ENCODE peak calls at places on chromosome 2, in nine cellular contexts. E, M, O, F, B, A, R, C and W are unnamed samples.

GRCh38 chr2:74290466-74291216 is 52.6 kb downstream of the SLC4A5 start:
- DNase-seq in A (peak), R (no peak), B (no peak), M (no peak), E (no peak), C (peak), F (no peak), O (no peak), W (no peak)

GRCh38 chr2:191845876-191846786 is 757 bp downstream of the CAVIN2 start:
- DNase-seq in F (no peak), O (peak), B (peak), M (peak), E (no peak), R (no peak), C (no peak), A (no peak), W (no peak)

GRCh38 chr2:241202268-241202585 is 13.8 kb downstream of the ANO7 start:
- DNase-seq in F (no peak), A (no peak), B (no peak), C (no peak), M (no peak), O (no peak), E (no peak), R (no peak), W (no peak)

GRCh38 chr2:37231251-37232130 is at the start of the genes CEBPZ and NDUFAF7:
- DNase-seq in M (peak), E (peak), B (peak), A (peak), C (peak), R (peak), O (peak), F (peak), W (peak)

GRCh38 chr2:20282916-20283592 is 58.1 kb upstream of the SDC1 start:
- DNase-seq in C (peak), F (no peak), E (no peak), A (peak), M (no peak), B (peak), O (peak), R (no peak), W (peak)

GRCh38 chr2:85792783-85793441 is 39.1 kb downstream of the ATOH8 start:
- DNase-seq in R (no peak), B (peak), O (peak), M (peak), F (peak), E (no peak), A (no peak), C (no peak), W (no peak)

GRCh38 chr2:200225943-200226342 is 80.5 kb upstream of the SPATS2L start:
- DNase-seq in E (no peak), R (no peak), O (no peak), F (no peak), C (no peak), A (no peak), B (no peak), M (no peak), W (no peak)

GRCh38 chr2:175309799-175310198 is 128.3 kb upstream of the ATP5MC3 start:
- DNase-seq in B (no peak), E (peak), A (no peak), C (peak), F (no peak), R (peak), M (peak), O (no peak), W (no peak)

GRCh38 chr2:25279091-25279651 is 62.6 kb downstream of the DNMT3A start:
- DNase-seq in F (peak), A (peak), E (no peak), M (no peak), C (peak), O (peak), B (peak), R (no peak), W (peak)

GRCh38 chr2:105857076-105857740 is 112.5 kb downstream of the NCK2 start:
- DNase-seq in A (no peak), O (no peak), M (no peak), C (no peak), R (no peak), E (no peak), F (no peak), B (no peak), W (no peak)

GRCh38 chr2:105860567-105860966 is 115.9 kb downstream of the NCK2 start:
- DNase-seq in M (no peak), B (no peak), C (no peak), O (no peak), E (no peak), R (no peak), F (no peak), A (no peak), W (no peak)

GRCh38 chr2:105859694-105859951 is 114.9 kb downstream of the NCK2 start:
- DNase-seq in M (no peak), R (no peak), A (no peak), F (no peak), C (no peak), O (no peak), E (no peak), B (no peak), W (no peak)

GRCh38 chr2:105861198-105861597 is 116.5 kb downstream of the NCK2 start:
- DNase-seq in R (no peak), A (no peak), F (no peak), B (no peak), E (no peak), M (no peak), O (no peak), C (no peak), W (no peak)

GRCh38 chr2:105858868-105859693 is 114.4 kb downstream of the NCK2 start:
- DNase-seq in O (no peak), E (no peak), C (no peak), R (no peak), B (no peak), A (no peak), M (no peak), F (no peak), W (no peak)
- TF ChIP-seq EP300 in O (no peak), E (no peak), C (no peak), R (no peak), B (no peak), A (no peak), M (no peak), F (no peak), W (no peak)

GRCh38 chr2:239828192-239828972 is 196.8 kb downstream of the NDUFA10 start:
- DNase-seq in C (no peak), R (no peak), E (no peak), B (peak), F (peak), M (no peak), A (peak), O (peak), W (no peak)
- TF ChIP-seq EP300 in C (no peak), R (no peak), E (no peak), B (no peak), F (no peak), M (no peak), A (no peak), O (no peak), W (no peak)

DNA sequence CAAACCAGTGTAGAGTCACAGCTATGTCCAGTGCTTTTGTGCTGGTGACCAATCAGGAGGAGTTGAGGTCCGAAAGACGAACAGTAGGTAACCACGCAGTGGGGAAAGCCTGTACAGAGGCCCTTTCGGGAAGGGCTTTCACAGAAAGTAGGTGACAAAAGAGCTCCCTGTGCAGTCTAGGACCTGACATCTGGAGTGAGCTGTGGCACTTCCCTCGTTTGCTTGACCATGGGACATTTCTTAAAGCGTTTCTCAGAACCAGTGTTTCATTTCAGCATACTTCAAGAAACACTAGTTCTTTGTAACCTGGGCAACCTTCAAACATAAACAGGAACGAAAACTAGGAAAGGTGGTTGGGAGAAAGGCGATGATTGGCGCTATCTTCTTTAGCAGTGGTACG is 55.7 kb upstream of the ITM2C start:
- DNase-seq in O (no peak), R (no peak), E (no peak), A (no peak), M (no peak), B (no peak), F (no peak), C (no peak), W (no peak)
- TF ChIP-seq EP300 in O (no peak), R (no peak), E (no peak), A (no peak), M (no peak), B (no peak), F (no peak), C (no peak), W (no peak)

DNA sequence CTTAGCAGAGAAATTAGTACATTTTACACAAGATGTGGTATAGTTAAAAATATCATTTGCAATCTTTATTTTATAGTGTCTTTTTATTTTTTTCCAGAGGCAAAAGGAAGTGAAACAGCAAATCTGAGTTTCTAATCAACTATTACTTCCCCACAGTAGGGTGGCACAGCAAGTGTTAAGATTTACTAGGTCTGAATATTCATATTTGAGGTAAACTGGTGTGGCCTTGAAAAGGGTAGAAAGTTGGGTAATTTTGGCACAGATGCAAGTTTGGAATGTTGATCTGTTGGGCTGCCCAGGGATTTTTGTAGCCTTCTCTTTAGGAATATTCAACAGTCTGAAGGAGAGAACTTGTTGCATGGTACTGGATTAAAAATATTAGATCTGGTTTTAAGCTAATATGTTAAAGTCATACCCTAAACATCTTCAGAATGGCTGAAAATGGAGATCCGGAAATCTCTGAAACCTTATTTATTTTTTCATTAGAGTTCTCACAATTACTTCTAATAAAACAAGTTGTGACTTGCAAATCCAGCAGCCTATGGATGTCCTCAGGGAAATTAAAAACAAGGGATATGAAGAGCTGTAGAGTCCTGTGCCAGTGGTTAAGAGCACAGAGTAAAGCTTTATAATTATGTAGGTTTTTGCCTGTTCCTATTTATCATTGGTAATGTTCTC is 10.8 kb downstream of the TANK start:
- DNase-seq in F (no peak), C (no peak), B (no peak), A (no peak), M (no peak), O (no peak), R (no peak), E (no peak), W (no peak)
- TF ChIP-seq EP300 in F (no peak), C (no peak), B (no peak), A (no peak), M (no peak), O (no peak), R (no peak), E (no peak), W (no peak)

GRCh38 chr2:239789711-239790110 is 235.4 kb downstream of the NDUFA10 start:
- DNase-seq in O (peak), M (no peak), R (no peak), E (no peak), A (no peak), F (peak), B (no peak), C (no peak), W (no peak)
- TF ChIP-seq EP300 in O (no peak), M (no peak), R (no peak), E (no peak), A (no peak), F (no peak), B (no peak), C (no peak), W (no peak)

DNA sequence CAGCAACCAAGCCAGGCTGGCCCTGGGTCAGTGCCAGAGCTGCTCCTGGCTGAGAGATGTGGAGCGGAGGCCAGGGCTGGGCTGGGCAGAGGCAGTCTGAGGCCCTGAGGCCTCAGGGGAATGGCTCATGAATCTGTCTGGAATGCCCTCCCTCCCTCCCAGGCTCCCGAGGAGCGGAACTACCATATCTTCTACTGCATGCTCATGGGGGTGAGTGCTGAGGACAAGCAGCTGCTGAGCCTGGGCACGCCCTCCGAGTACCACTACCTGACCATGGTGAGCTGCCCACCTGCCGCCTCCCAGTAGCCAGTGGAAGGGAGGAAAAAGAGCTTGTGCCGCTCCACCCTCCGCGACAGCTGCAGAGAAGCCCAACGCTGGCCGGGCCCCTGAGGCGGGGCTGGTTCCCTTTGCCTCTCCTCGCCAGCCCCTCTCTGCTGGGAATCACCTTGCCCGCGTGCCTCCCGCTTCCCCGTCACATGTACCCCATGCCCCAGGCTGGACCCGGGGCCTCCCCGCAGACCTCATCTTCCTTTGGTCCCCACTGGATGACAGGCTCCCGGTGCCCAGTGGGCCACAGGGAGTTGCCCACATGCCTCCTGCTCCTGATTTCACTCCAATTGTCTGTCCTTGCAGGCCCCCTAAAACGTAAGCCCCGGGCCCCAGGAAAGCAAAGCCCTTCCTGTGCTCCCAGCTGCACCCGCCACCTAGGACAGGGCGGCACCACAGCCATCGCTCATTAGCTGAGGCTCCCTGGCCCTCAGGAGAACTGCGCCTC is 41.1 kb downstream of the MYO7B start:
- DNase-seq in M (no peak), B (no peak), O (peak), A (peak), C (no peak), E (no peak), F (no peak), R (no peak), W (no peak)
- TF ChIP-seq EP300 in M (no peak), B (no peak), O (no peak), A (no peak), C (no peak), E (no peak), F (no peak), R (no peak), W (no peak)